ENCODE peak calls at places on chromosome 14, in ten cellular contexts. J is stimulated activated CD4-positive, alpha-beta T cell treated with anti-CD3 and anti-CD28 coated beads, Interleukin-2, amount 100 ng/mL, for 48 hours; R is NCI-H2107; H is NCI-H748 treated with DMSO at 0.1 percent for 48 hours; T is germinal center; S is T-helper 2 cell; B is H54; K is A549; I is NCI-H345; C is posterior vena cava. V is an unnamed sample.
A peak's percentile ranks its signal among the peaks of the same experiment; 100 is the strongest.

GRCh38 chr14:101201535-101202125 is 298.1 kb upstream of the RTL1 start:
- DNase-seq in B (no peak), S (no peak), K (no peak), C (peak; percentile 50), R (no peak), H (no peak), I (no peak), T (no peak), J (no peak), V (no peak)

GRCh38 chr14:57060276-57060956 is 208.3 kb downstream of the EXOC5 start:
- DNase-seq in H (no peak), I (no peak), K (no peak), R (no peak), C (no peak), S (no peak), B (no peak), T (no peak), J (peak; percentile 7), V (no peak)

GRCh38 chr14:64745511-64746041 is 41.4 kb downstream of the PLEKHG3 start:
- DNase-seq in J (no peak), K (no peak), H (no peak), S (no peak), T (no peak), I (no peak), R (no peak), C (no peak), B (no peak), V (no peak)

GRCh38 chr14:25846232-25846631 is 751.6 kb downstream of the NOVA1 start:
- DNase-seq in S (no peak), H (no peak), R (no peak), B (no peak), I (no peak), K (no peak), J (no peak), T (no peak), C (no peak), V (no peak)

GRCh38 chr14:35046751-35047536 is 872 bp downstream of the FAM177A1 start:
- DNase-seq in J (no peak), S (no peak), T (peak; percentile 38), K (peak; percentile 64), B (peak; percentile 45), R (no peak), C (no peak), H (no peak), I (peak; percentile 64), V (no peak)

GRCh38 chr14:103346286-103346685 is 12.2 kb downstream of the EIF5 start:
- DNase-seq in S (no peak), I (no peak), K (no peak), J (no peak), B (no peak), H (no peak), R (no peak), T (no peak), C (no peak), V (no peak)

GRCh38 chr14:77037886-77038511 is 9.5 kb upstream of the IRF2BPL start:
- DNase-seq in B (no peak), T (no peak), K (no peak), S (no peak), R (no peak), J (no peak), C (no peak), H (no peak), I (no peak), V (no peak)

GRCh38 chr14:61357118-61357517 is 35.7 kb downstream of the PRKCH start:
- DNase-seq in I (no peak), C (no peak), K (no peak), J (no peak), H (no peak), T (no peak), R (no peak), S (no peak), B (no peak), V (no peak)

GRCh38 chr14:67514650-67515385 is 18.3 kb upstream of the PLEKHH1 start:
- DNase-seq in J (no peak), H (no peak), R (no peak), K (no peak), S (peak; percentile 46), B (peak; percentile 45), C (no peak), T (peak; percentile 65), I (peak; percentile 45), V (no peak)

GRCh38 chr14:65852689-65853088 is 440.2 kb downstream of the FUT8 start:
- DNase-seq in I (no peak), S (no peak), R (no peak), H (no peak), K (no peak), T (no peak), C (no peak), J (no peak), B (no peak), V (no peak)

GRCh38 chr14:47155395-47155794 is 503.8 kb upstream of the RPL10L start:
- DNase-seq in J (no peak), T (no peak), C (no peak), I (no peak), B (no peak), K (no peak), H (no peak), S (no peak), R (no peak), V (no peak)

GRCh38 chr14:66638688-66639087 is 130.7 kb downstream of the GPHN start:
- DNase-seq in S (no peak), I (no peak), H (no peak), K (peak; percentile 12), J (no peak), T (no peak), R (no peak), B (no peak), C (no peak), V (no peak)

GRCh38 chr14:79483472-79483871 is 727.8 kb downstream of the DIO2 start:
- DNase-seq in T (no peak), H (no peak), B (peak; percentile 0), I (no peak), C (no peak), S (no peak), R (no peak), K (peak; percentile 11), J (no peak), V (no peak)

GRCh38 chr14:88477513-88478250 is 77.1 kb downstream of the PTPN21 start:
- DNase-seq in I (no peak), T (no peak), K (no peak), B (no peak), R (no peak), C (no peak), S (no peak), J (no peak), H (no peak), V (no peak)

GRCh38 chr14:34301107-34301734 is 160.8 kb downstream of the SPTSSA start:
- DNase-seq in K (peak; percentile 59), T (peak; percentile 18), H (peak; percentile 59), B (peak; percentile 16), R (peak; percentile 58), S (no peak), J (no peak), C (no peak), I (peak; percentile 44), V (peak; percentile 20)

GRCh38 chr14:92417759-92418158 is 94.8 kb downstream of the SLC24A4 start:
- DNase-seq in K (no peak), T (no peak), R (no peak), H (no peak), J (no peak), C (no peak), B (no peak), S (no peak), I (no peak), V (no peak)

GRCh38 chr14:70811065-70811464 is 1.8 kb upstream of the MAP3K9 start:
- DNase-seq in H (no peak), S (no peak), K (no peak), I (no peak), T (no peak), R (no peak), C (no peak), J (no peak), B (no peak), V (no peak)

GRCh38 chr14:23285530-23286019 is 357 bp downstream of the HOMEZ start:
- DNase-seq in K (no peak), S (no peak), H (no peak), C (no peak), T (no peak), I (peak; percentile 45), J (no peak), B (peak; percentile 22), R (no peak), V (no peak)

GRCh38 chr14:72962829-72963312 is 36.6 kb downstream of the DCAF4 start:
- DNase-seq in B (peak; percentile 91), J (no peak), T (no peak), H (peak; percentile 73), K (peak; percentile 81), S (no peak), I (peak; percentile 38), C (no peak), R (no peak), V (no peak)

GRCh38 chr14:60327447-60328331 is 78.7 kb downstream of the PPM1A start:
- DNase-seq in B (no peak), J (peak; percentile 27), T (peak; percentile 76), I (peak; percentile 80), K (peak; percentile 14), C (no peak), H (peak; percentile 74), R (peak; percentile 95), S (no peak), V (no peak)

GRCh38 chr14:105577339-105577861 is 51.0 kb downstream of the TMEM121 start:
- DNase-seq in B (no peak), T (no peak), R (no peak), S (no peak), J (no peak), H (no peak), C (no peak), K (no peak), I (no peak), V (no peak)

GRCh38 chr14:99476864-99477263 is 3.8 kb downstream of the SETD3 start:
- DNase-seq in H (no peak), J (no peak), K (no peak), R (no peak), C (no peak), B (peak; percentile 21), T (no peak), S (no peak), I (no peak), V (no peak)

V was measured in NCI-H187 treated with DMSO at 0.1 percent for 48 hours.